ENCODE peak calls at places on chromosome 12, in nine cellular contexts. S is RPMI8226; W is stimulated activated CD4-positive, alpha-beta T cell treated with anti-CD3 and anti-CD28 coated beads, Interleukin-1b, Interleukin-23, amount 100 ng/mL, for 24 hours; L is ELR; O is LHCN-M2; Z is AG04450; T is HS-5; X is globus pallidus; H is colonic mucosa. Q is an unnamed sample.

GRCh38 chr12:51246254-51246853 is 7.7 kb downstream of the DAZAP2 start:
- DNase-seq in S (no peak), W (no peak), L (peak), O (no peak), Z (no peak), T (no peak), X (peak), H (peak), Q (peak)

GRCh38 chr12:89709994-89710872 is 1.6 kb upstream of the ATP2B1 start:
- DNase-seq in S (peak), W (no peak), L (peak), O (no peak), Z (no peak), T (no peak), X (no peak), H (peak), Q (peak)

GRCh38 chr12:110316861-110317260 is 35.8 kb downstream of the ATP2A2 start:
- DNase-seq in S (no peak), W (no peak), L (peak), O (peak), Z (peak), T (peak), X (no peak), H (no peak), Q (no peak)

GRCh38 chr12:57888407-57889157 is 42.1 kb upstream of the CTDSP2 start:
- DNase-seq in S (peak), W (no peak), L (peak), O (peak), Z (no peak), T (no peak), X (peak), H (peak), Q (no peak)

GRCh38 chr12:92155733-92156132 is 10.1 kb upstream of the BTG1 start:
- DNase-seq in S (no peak), W (no peak), L (peak), O (no peak), Z (no peak), T (peak), X (no peak), H (no peak), Q (no peak)

GRCh38 chr12:81034926-81035325 is 43.0 kb upstream of the ACSS3 start:
- DNase-seq in S (no peak), W (no peak), L (no peak), O (no peak), Z (no peak), T (no peak), X (no peak), H (no peak), Q (no peak)

GRCh38 chr12:95164656-95165055 is 52.6 kb downstream of the FGD6 start:
- DNase-seq in S (no peak), W (no peak), L (peak), O (no peak), Z (no peak), T (peak), X (no peak), H (no peak), Q (no peak)

GRCh38 chr12:113299619-113300237 is 35.2 kb downstream of the SLC8B1 start:
- DNase-seq in S (no peak), W (no peak), L (peak), O (peak), Z (peak), T (peak), X (peak), H (peak), Q (peak)

GRCh38 chr12:24172031-24172772 is 222.7 kb upstream of the SOX5 start:
- DNase-seq in S (no peak), W (no peak), L (peak), O (no peak), Z (no peak), T (no peak), X (no peak), H (no peak), Q (no peak)

GRCh38 chr12:129064201-129064881 is 211.1 kb downstream of the GLT1D1 start:
- DNase-seq in S (no peak), W (no peak), L (no peak), O (no peak), Z (no peak), T (no peak), X (no peak), H (no peak), Q (no peak)

GRCh38 chr12:104964167-104964566 is 6.1 kb upstream of the SLC41A2 start:
- DNase-seq in S (no peak), W (no peak), L (no peak), O (no peak), Z (no peak), T (no peak), X (no peak), H (no peak), Q (no peak)

GRCh38 chr12:22262309-22262708 is 72.2 kb downstream of the ST8SIA1 start:
- DNase-seq in S (no peak), W (no peak), L (peak), O (peak), Z (no peak), T (no peak), X (no peak), H (no peak), Q (no peak)

GRCh38 chr12:93325855-93326254 is 51.9 kb upstream of the NUDT4 start:
- DNase-seq in S (no peak), W (no peak), L (peak), O (peak), Z (no peak), T (peak), X (no peak), H (no peak), Q (no peak)

GRCh38 chr12:109432431-109432830 is 44.7 kb downstream of the KCTD10 start:
- DNase-seq in S (no peak), W (no peak), L (no peak), O (no peak), Z (no peak), T (no peak), X (no peak), H (no peak), Q (no peak)

GRCh38 chr12:67966560-67966959 is 22.7 kb upstream of the IFNG-AS1 start:
- DNase-seq in S (peak), W (no peak), L (no peak), O (no peak), Z (no peak), T (no peak), X (no peak), H (no peak), Q (no peak)

GRCh38 chr12:47376937-47377336 is 297.2 kb upstream of the AMIGO2 start:
- DNase-seq in S (no peak), W (no peak), L (no peak), O (no peak), Z (no peak), T (no peak), X (no peak), H (no peak), Q (no peak)

GRCh38 chr12:81863406-81863805 is 104.3 kb upstream of the PPFIA2 start:
- DNase-seq in S (no peak), W (no peak), L (no peak), O (no peak), Z (no peak), T (no peak), X (no peak), H (no peak), Q (no peak)